ENCODE peak calls at places on chromosome 1, in five cellular contexts. One of them, this sample, is unnamed.

GRCh38 chr1:242185728-242186127 is 186.8 kb upstream of the MAP1LC3C start:
- DNase-seq in lower leg skin: no peak
- DNase-seq in upper lobe of left lung: no peak
- DNase-seq in tibial nerve: no peak
- DNase-seq in spleen: no peak
- DNase-seq in this sample: no peak

GRCh38 chr1:229161740-229162139 is 109.2 kb upstream of the RAB4A start:
- DNase-seq in upper lobe of left lung: no peak
- DNase-seq in spleen: no peak
- DNase-seq in tibial nerve: no peak
- DNase-seq in lower leg skin: no peak
- DNase-seq in this sample: no peak

GRCh38 chr1:183191833-183192232 is 5.8 kb downstream of the LAMC2 start:
- DNase-seq in lower leg skin: no peak
- DNase-seq in spleen: no peak
- DNase-seq in upper lobe of left lung: no peak
- DNase-seq in tibial nerve: no peak
- DNase-seq in this sample: no peak

GRCh38 chr1:171245458-171246064 is 2.7 kb upstream of the FMO1 start:
- DNase-seq in upper lobe of left lung: no peak
- DNase-seq in spleen: no peak
- DNase-seq in lower leg skin: no peak
- DNase-seq in tibial nerve: peak
- DNase-seq in this sample: no peak

GRCh38 chr1:2444138-2444591 is 31.8 kb upstream of the PEX10 start:
- DNase-seq in upper lobe of left lung: no peak
- DNase-seq in lower leg skin: no peak
- DNase-seq in tibial nerve: no peak
- DNase-seq in spleen: no peak
- DNase-seq in this sample: no peak

GRCh38 chr1:76867342-76868130 is at the start of gene ST6GALNAC5:
- DNase-seq in tibial nerve: no peak
- DNase-seq in spleen: peak
- DNase-seq in lower leg skin: no peak
- DNase-seq in upper lobe of left lung: no peak
- DNase-seq in this sample: no peak

GRCh38 chr1:162772571-162773154 is 17.8 kb upstream of the HSD17B7 start:
- DNase-seq in upper lobe of left lung: no peak
- DNase-seq in lower leg skin: peak
- DNase-seq in tibial nerve: peak
- DNase-seq in spleen: no peak
- DNase-seq in this sample: no peak

GRCh38 chr1:228417061-228417460 is 400 bp upstream of the TRIM17 start:
- DNase-seq in tibial nerve: no peak
- DNase-seq in lower leg skin: no peak
- DNase-seq in spleen: peak
- DNase-seq in upper lobe of left lung: no peak
- DNase-seq in this sample: no peak

GRCh38 chr1:184494929-184495328 is 108.1 kb downstream of the C1orf21 start:
- DNase-seq in tibial nerve: no peak
- DNase-seq in upper lobe of left lung: no peak
- DNase-seq in lower leg skin: no peak
- DNase-seq in spleen: no peak
- DNase-seq in this sample: no peak

GRCh38 chr1:244210884-244211558 is 159.9 kb downstream of the ZBTB18 start:
- DNase-seq in upper lobe of left lung: peak
- DNase-seq in lower leg skin: no peak
- DNase-seq in tibial nerve: no peak
- DNase-seq in spleen: no peak
- DNase-seq in this sample: no peak

GRCh38 chr1:9658186-9658585 is 6.7 kb downstream of the PIK3CD start:
- DNase-seq in spleen: no peak
- DNase-seq in upper lobe of left lung: no peak
- DNase-seq in lower leg skin: no peak
- DNase-seq in tibial nerve: no peak
- DNase-seq in this sample: no peak

GRCh38 chr1:169680377-169681019 is 30.9 kb downstream of the SELL start:
- DNase-seq in tibial nerve: no peak
- DNase-seq in spleen: peak
- DNase-seq in upper lobe of left lung: no peak
- DNase-seq in lower leg skin: no peak
- DNase-seq in this sample: no peak

GRCh38 chr1:40980453-40981121 is 1.1 kb downstream of the CTPS1 start:
- DNase-seq in spleen: no peak
- DNase-seq in upper lobe of left lung: peak
- DNase-seq in lower leg skin: no peak
- DNase-seq in tibial nerve: no peak
- DNase-seq in this sample: no peak

GRCh38 chr1:53060580-53060979 is 1.4 kb upstream of the PODN start:
- DNase-seq in lower leg skin: peak
- DNase-seq in tibial nerve: peak
- DNase-seq in spleen: no peak
- DNase-seq in upper lobe of left lung: no peak
- DNase-seq in this sample: no peak

GRCh38 chr1:44571712-44572571 is 102.3 kb downstream of the TMEM53 start:
- DNase-seq in lower leg skin: no peak
- DNase-seq in spleen: no peak
- DNase-seq in upper lobe of left lung: no peak
- DNase-seq in tibial nerve: no peak
- DNase-seq in this sample: no peak

GRCh38 chr1:181038399-181038873 is 4.7 kb downstream of the MR1 start:
- DNase-seq in upper lobe of left lung: peak
- DNase-seq in lower leg skin: no peak
- DNase-seq in spleen: no peak
- DNase-seq in tibial nerve: peak
- DNase-seq in this sample: no peak

GRCh38 chr1:112540395-112540794 is 31.6 kb downstream of the WNT2B start:
- DNase-seq in upper lobe of left lung: no peak
- DNase-seq in tibial nerve: no peak
- DNase-seq in lower leg skin: no peak
- DNase-seq in spleen: no peak
- DNase-seq in this sample: no peak

GRCh38 chr1:162983671-162984425 is 85.3 kb upstream of the RGS4 start:
- DNase-seq in lower leg skin: no peak
- DNase-seq in tibial nerve: no peak
- DNase-seq in upper lobe of left lung: no peak
- DNase-seq in spleen: no peak
- DNase-seq in this sample: no peak

GRCh38 chr1:162710349-162710748 is 78.1 kb downstream of the DDR2 start:
- DNase-seq in upper lobe of left lung: no peak
- DNase-seq in spleen: no peak
- DNase-seq in tibial nerve: no peak
- DNase-seq in lower leg skin: no peak
- DNase-seq in this sample: no peak

GRCh38 chr1:204891860-204892259 is 21.2 kb downstream of the NFASC start:
- DNase-seq in spleen: no peak
- DNase-seq in upper lobe of left lung: no peak
- DNase-seq in lower leg skin: no peak
- DNase-seq in tibial nerve: no peak
- DNase-seq in this sample: no peak

GRCh38 chr1:229882621-229883020 is 184.4 kb upstream of the GALNT2 start:
- DNase-seq in tibial nerve: no peak
- DNase-seq in upper lobe of left lung: no peak
- DNase-seq in spleen: no peak
- DNase-seq in lower leg skin: no peak
- DNase-seq in this sample: no peak

GRCh38 chr1:23099171-23099536 is 69.5 kb downstream of the LUZP1 start:
- DNase-seq in tibial nerve: no peak
- DNase-seq in upper lobe of left lung: no peak
- DNase-seq in spleen: no peak
- DNase-seq in lower leg skin: no peak
- DNase-seq in this sample: no peak

GRCh38 chr1:162905759-162906158 is 44.8 kb upstream of the CCDC190 start:
- DNase-seq in tibial nerve: no peak
- DNase-seq in spleen: no peak
- DNase-seq in lower leg skin: no peak
- DNase-seq in upper lobe of left lung: no peak
- DNase-seq in this sample: no peak

GRCh38 chr1:117166076-117166475 is 44.5 kb upstream of the TRIM45 start:
- DNase-seq in spleen: no peak
- DNase-seq in lower leg skin: no peak
- DNase-seq in tibial nerve: no peak
- DNase-seq in upper lobe of left lung: peak
- DNase-seq in this sample: no peak

GRCh38 chr1:44584167-44584566 is 90.1 kb downstream of the TMEM53 start:
- DNase-seq in lower leg skin: no peak
- DNase-seq in upper lobe of left lung: no peak
- DNase-seq in tibial nerve: no peak
- DNase-seq in spleen: no peak
- DNase-seq in this sample: no peak

GRCh38 chr1:175788586-175789252 is 45.3 kb upstream of the TNR start:
- DNase-seq in upper lobe of left lung: no peak
- DNase-seq in lower leg skin: no peak
- DNase-seq in spleen: no peak
- DNase-seq in tibial nerve: no peak
- DNase-seq in this sample: no peak

GRCh38 chr1:245971711-245972085 is 535.4 kb downstream of the SMYD3 start:
- DNase-seq in upper lobe of left lung: no peak
- DNase-seq in tibial nerve: no peak
- DNase-seq in lower leg skin: no peak
- DNase-seq in spleen: no peak
- DNase-seq in this sample: no peak

GRCh38 chr1:111852216-111852615 is 96.5 kb downstream of the DDX20 start:
- DNase-seq in lower leg skin: no peak
- DNase-seq in spleen: peak
- DNase-seq in upper lobe of left lung: no peak
- DNase-seq in tibial nerve: no peak
- DNase-seq in this sample: no peak

GRCh38 chr1:101302831-101303511 is 66.2 kb downstream of the S1PR1 start:
- DNase-seq in spleen: no peak
- DNase-seq in tibial nerve: no peak
- DNase-seq in upper lobe of left lung: no peak
- DNase-seq in lower leg skin: no peak
- DNase-seq in this sample: no peak

GRCh38 chr1:212686591-212686990 is 13.0 kb downstream of the BATF3 start:
- DNase-seq in lower leg skin: no peak
- DNase-seq in upper lobe of left lung: no peak
- DNase-seq in tibial nerve: no peak
- DNase-seq in spleen: no peak
- DNase-seq in this sample: no peak

GRCh38 chr1:5599541-5599940 is 392.7 kb downstream of the NPHP4 start:
- DNase-seq in upper lobe of left lung: no peak
- DNase-seq in lower leg skin: no peak
- DNase-seq in tibial nerve: no peak
- DNase-seq in spleen: no peak
- DNase-seq in this sample: no peak

GRCh38 chr1:5598824-5599395 is 393.3 kb downstream of the NPHP4 start:
- DNase-seq in tibial nerve: no peak
- DNase-seq in upper lobe of left lung: no peak
- DNase-seq in spleen: no peak
- DNase-seq in lower leg skin: no peak
- DNase-seq in this sample: no peak

GRCh38 chr1:5597991-5598823 is 394.0 kb downstream of the NPHP4 start:
- DNase-seq in lower leg skin: no peak
- DNase-seq in upper lobe of left lung: no peak
- DNase-seq in spleen: no peak
- DNase-seq in tibial nerve: peak
- DNase-seq in this sample: no peak

GRCh38 chr1:5603353-5604104 is 388.7 kb downstream of the NPHP4 start:
- DNase-seq in spleen: no peak
- DNase-seq in tibial nerve: no peak
- DNase-seq in upper lobe of left lung: no peak
- DNase-seq in lower leg skin: no peak
- DNase-seq in this sample: no peak

DNA sequence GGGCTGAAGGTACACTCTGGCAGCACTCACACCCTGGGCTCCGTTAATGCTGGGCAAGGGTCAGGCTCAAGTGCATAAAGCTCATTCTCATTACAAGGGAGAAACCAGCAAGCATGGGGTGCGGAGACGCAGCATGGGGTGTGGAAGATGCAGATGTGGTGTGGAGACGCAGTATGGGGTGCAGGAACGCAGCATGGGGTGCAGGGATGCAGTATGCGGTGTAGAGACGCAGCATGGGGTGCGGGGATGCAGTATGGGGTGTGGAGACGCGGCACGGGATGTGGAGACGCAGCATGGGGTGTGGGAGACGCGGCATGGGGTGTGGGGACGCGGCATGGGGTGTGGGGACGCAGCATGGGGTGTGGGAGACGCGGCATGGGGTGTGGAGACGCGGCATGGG is 390.7 kb downstream of the NPHP4 start:
- DNase-seq in spleen: no peak
- DNase-seq in lower leg skin: no peak
- DNase-seq in upper lobe of left lung: no peak
- DNase-seq in tibial nerve: no peak
- DNase-seq in this sample: no peak
- TF ChIP-seq CTCF in spleen: no peak
- TF ChIP-seq CTCF in lower leg skin: no peak
- TF ChIP-seq CTCF in upper lobe of left lung: no peak
- TF ChIP-seq CTCF in tibial nerve: no peak
- TF ChIP-seq CTCF in this sample: no peak

GRCh38 chr1:232630894-232631195 is 912 bp upstream of the SIPA1L2 start:
- DNase-seq in tibial nerve: no peak
- DNase-seq in spleen: no peak
- DNase-seq in upper lobe of left lung: no peak
- DNase-seq in lower leg skin: no peak
- DNase-seq in this sample: no peak

GRCh38 chr1:232636799-232637198 is 6.9 kb upstream of the SIPA1L2 start:
- DNase-seq in upper lobe of left lung: no peak
- DNase-seq in spleen: no peak
- DNase-seq in tibial nerve: no peak
- DNase-seq in lower leg skin: no peak
- DNase-seq in this sample: no peak

GRCh38 chr1:232635778-232636356 is 5.9 kb upstream of the SIPA1L2 start:
- DNase-seq in lower leg skin: no peak
- DNase-seq in tibial nerve: no peak
- DNase-seq in upper lobe of left lung: no peak
- DNase-seq in spleen: no peak
- DNase-seq in this sample: no peak

GRCh38 chr1:232634086-232634485 is 4.2 kb upstream of the SIPA1L2 start:
- DNase-seq in spleen: peak
- DNase-seq in lower leg skin: peak
- DNase-seq in upper lobe of left lung: peak
- DNase-seq in tibial nerve: peak
- DNase-seq in this sample: no peak

GRCh38 chr1:232635279-232635678 is 5.3 kb upstream of the SIPA1L2 start:
- DNase-seq in tibial nerve: no peak
- DNase-seq in spleen: no peak
- DNase-seq in lower leg skin: no peak
- DNase-seq in upper lobe of left lung: no peak
- DNase-seq in this sample: no peak
- TF ChIP-seq CTCF in tibial nerve: no peak
- TF ChIP-seq CTCF in spleen: no peak
- TF ChIP-seq CTCF in lower leg skin: no peak
- TF ChIP-seq CTCF in upper lobe of left lung: no peak
- TF ChIP-seq CTCF in this sample: no peak

GRCh38 chr1:55848906-55849305 is 633.7 kb upstream of the USP24 start:
- DNase-seq in upper lobe of left lung: no peak
- DNase-seq in tibial nerve: no peak
- DNase-seq in lower leg skin: no peak
- DNase-seq in spleen: no peak
- DNase-seq in this sample: no peak
- TF ChIP-seq CTCF in upper lobe of left lung: no peak
- TF ChIP-seq CTCF in tibial nerve: no peak
- TF ChIP-seq CTCF in lower leg skin: no peak
- TF ChIP-seq CTCF in spleen: no peak
- TF ChIP-seq CTCF in this sample: no peak

GRCh38 chr1:224735159-224735558 is 119.0 kb downstream of the CNIH3 start:
- DNase-seq in spleen: no peak
- DNase-seq in tibial nerve: no peak
- DNase-seq in upper lobe of left lung: no peak
- DNase-seq in lower leg skin: no peak
- DNase-seq in this sample: no peak
- TF ChIP-seq CTCF in spleen: no peak
- TF ChIP-seq CTCF in tibial nerve: no peak
- TF ChIP-seq CTCF in upper lobe of left lung: no peak
- TF ChIP-seq CTCF in lower leg skin: no peak
- TF ChIP-seq CTCF in this sample: no peak

GRCh38 chr1:232585486-232585885 is 44.4 kb downstream of the SIPA1L2 start:
- DNase-seq in upper lobe of left lung: no peak
- DNase-seq in lower leg skin: no peak
- DNase-seq in spleen: no peak
- DNase-seq in tibial nerve: no peak
- DNase-seq in this sample: no peak
- TF ChIP-seq CTCF in upper lobe of left lung: no peak
- TF ChIP-seq CTCF in lower leg skin: no peak
- TF ChIP-seq CTCF in spleen: no peak
- TF ChIP-seq CTCF in tibial nerve: no peak
- TF ChIP-seq CTCF in this sample: no peak